ENCODE peak calls at places on chromosomes 2 and 18, in seven cellular contexts. I is left ventricle myocardium inferior, F is endodermal cell, B is IMR-90, S is ovary, P is lung, N is prostate gland. X is an unnamed sample.
A peak's percentile ranks its signal among the peaks of the same experiment; 100 is the strongest.

GRCh38 chr18:55351220-55351619 is 236.8 kb downstream of the TCF4 start:
- DNase-seq in F (no peak), B (peak; percentile 52), S (no peak), I (no peak), P (no peak), N (no peak), X (no peak)

GRCh38 chr2:147968571-147968970 is 52.0 kb downstream of the ORC4 start:
- DNase-seq in N (no peak), I (no peak), S (no peak), P (no peak), B (no peak), F (no peak), X (no peak)

GRCh38 chr2:129877795-129878775 is 101.4 kb upstream of the RAB6C start:
- DNase-seq in P (peak; percentile 40), S (no peak), B (peak; percentile 51), I (peak; percentile 26), F (peak; percentile 44), N (no peak), X (no peak)

GRCh38 chr2:23708771-23709170 is 218.2 kb downstream of the ATAD2B start:
- DNase-seq in B (no peak), P (no peak), I (no peak), F (no peak), N (no peak), S (no peak), X (no peak)

GRCh38 chr2:6824962-6825361 is 40.7 kb downstream of the CMPK2 start:
- DNase-seq in P (no peak), I (no peak), N (no peak), F (no peak), B (peak; percentile 75), S (no peak), X (no peak)

GRCh38 chr2:212958757-212959295 is 192.6 kb downstream of the IKZF2 start:
- DNase-seq in N (no peak), P (no peak), S (no peak), F (no peak), I (no peak), B (peak; percentile 45), X (no peak)

GRCh38 chr2:190486037-190486623 is 48.4 kb downstream of the NEMP2 start:
- DNase-seq in S (no peak), F (no peak), B (no peak), P (no peak), I (no peak), N (no peak), X (peak; percentile 60)

GRCh38 chr2:200405599-200406298 is 99.3 kb downstream of the SPATS2L start:
- DNase-seq in F (no peak), S (no peak), N (peak; percentile 57), B (peak; percentile 95), I (no peak), P (no peak), X (no peak)

GRCh38 chr2:146123714-146124113 is 1603.8 kb upstream of the ZEB2 start:
- DNase-seq in I (no peak), B (peak; percentile 17), P (no peak), F (no peak), N (no peak), S (no peak), X (no peak)

GRCh38 chr18:42976869-42977268 is 138.6 kb downstream of the RIT2 start:
- DNase-seq in S (no peak), P (no peak), F (no peak), N (no peak), B (no peak), I (no peak), X (no peak)

GRCh38 chr18:62939433-62939832 is 224.1 kb downstream of the PHLPP1 start:
- DNase-seq in F (no peak), S (no peak), I (no peak), N (no peak), B (no peak), P (no peak), X (no peak)

GRCh38 chr2:171297951-171298350 is 135.8 kb downstream of the METTL8 start:
- DNase-seq in S (no peak), N (no peak), B (peak; percentile 67), F (no peak), I (no peak), P (no peak), X (no peak)

GRCh38 chr2:172046866-172047265 is 38.4 kb upstream of the DLX1 start:
- DNase-seq in B (no peak), S (no peak), I (no peak), P (no peak), N (no peak), F (no peak), X (no peak)

GRCh38 chr2:30979822-30980245 is 158.4 kb downstream of the GALNT14 start:
- DNase-seq in F (peak; percentile 64), P (no peak), S (no peak), I (peak; percentile 20), N (peak; percentile 17), B (peak; percentile 13), X (no peak)

GRCh38 chr2:146077156-146077555 is 1557.2 kb upstream of the ZEB2 start:
- DNase-seq in P (no peak), S (no peak), N (no peak), B (peak; percentile 25), I (no peak), F (no peak), X (no peak)

GRCh38 chr2:86035883-86036789 is 69.5 kb downstream of the POLR1A start:
- DNase-seq in P (peak; percentile 71), F (no peak), I (peak; percentile 83), S (peak; percentile 82), N (peak; percentile 76), B (peak; percentile 86), X (no peak)

GRCh38 chr18:77137851-77138250 is 5.3 kb upstream of the MBP start:
- DNase-seq in N (no peak), B (no peak), F (no peak), I (no peak), S (no peak), P (no peak), X (no peak)

GRCh38 chr2:20198001-20198400 is 26.9 kb downstream of the SDC1 start:
- DNase-seq in F (no peak), I (no peak), B (no peak), N (peak; percentile 42), P (peak; percentile 91), S (no peak), X (no peak)

GRCh38 chr2:57490746-57491145 is 555.9 kb upstream of the VRK2 start:
- DNase-seq in B (no peak), F (no peak), S (no peak), P (no peak), N (no peak), I (no peak), X (no peak)

GRCh38 chr2:175786705-175787104 is 215.4 kb downstream of the LNPK start:
- DNase-seq in I (no peak), P (no peak), S (no peak), N (no peak), F (no peak), B (no peak), X (no peak)

GRCh38 chr18:35239314-35239713 is 1.5 kb upstream of the ZNF397 start:
- DNase-seq in P (no peak), I (no peak), B (no peak), S (no peak), F (no peak), N (no peak), X (no peak)

GRCh38 chr18:63051928-63052327 is 267.6 kb downstream of the BCL2 start:
- DNase-seq in S (no peak), N (no peak), F (no peak), P (no peak), I (no peak), B (no peak), X (no peak)

GRCh38 chr2:42492691-42493467 is 903 bp downstream of the KCNG3 start:
- DNase-seq in N (no peak), B (no peak), F (peak; percentile 81), S (peak; percentile 30), P (peak; percentile 41), I (no peak), X (no peak)

GRCh38 chr2:12267042-12267441 is 449.7 kb upstream of the TRIB2 start:
- DNase-seq in P (no peak), S (no peak), N (no peak), B (no peak), F (no peak), I (no peak), X (no peak)

DNA sequence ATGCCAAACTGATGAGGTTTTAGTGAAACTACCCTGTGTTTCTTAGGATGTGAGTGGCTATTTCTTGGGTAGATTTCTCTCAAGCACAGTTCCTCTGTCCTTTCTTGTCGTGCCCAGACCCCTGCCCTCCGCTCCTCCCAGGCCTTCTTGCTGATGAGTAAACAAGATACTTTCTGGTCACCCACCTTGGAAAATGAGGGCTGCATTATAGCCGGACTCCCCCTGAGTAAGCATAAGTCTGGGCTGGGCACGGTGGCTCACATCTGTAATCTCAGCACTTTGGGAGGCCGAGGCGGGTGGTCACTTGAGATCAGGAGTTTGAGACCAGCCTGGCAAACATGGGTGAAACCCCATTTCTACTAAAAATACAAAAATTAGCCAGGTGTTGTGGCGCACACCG is 58.5 kb downstream of the MEX3C start:
- DNase-seq in B (no peak), I (no peak), S (no peak), N (no peak), P (no peak), F (no peak), X (no peak)
- H3K4me1 ChIP-seq in B (no peaks in the 10 kb centered on the region), I (no peaks in the 10 kb centered on the region), S (no peaks in the 10 kb centered on the region), N (no peaks in the 10 kb centered on the region), P (no peaks in the 10 kb centered on the region), F (peaks cover 4% of the 10 kb centered on the region), X (no peaks in the 10 kb centered on the region)

GRCh38 chr2:241252778-241253475 is 62.5 kb downstream of the HDLBP start:
- DNase-seq in P (no peak), S (no peak), F (no peak), B (no peak), N (no peak), I (no peak), X (no peak)
- H3K36me3 ChIP-seq in P (peaks cover 74% of the 10 kb centered on the region), S (no peaks in the 10 kb centered on the region), F (peaks cover 98% of the 10 kb centered on the region), B (peaks cover 88% of the 10 kb centered on the region), N (peaks cover 78% of the 10 kb centered on the region), I (peaks cover 100% of the 10 kb centered on the region), X (peaks cover 100% of the 10 kb centered on the region)

GRCh38 chr2:68062680-68063387 is at the start of gene C1D:
- DNase-seq in N (peak; percentile 92), F (peak; percentile 98), B (peak; percentile 88), S (peak; percentile 94), P (peak; percentile 96), I (peak; percentile 96), X (peak; percentile 86)

GRCh38 chr2:68057658-68058396 is 5.0 kb downstream of the C1D start:
- DNase-seq in F (no peak), N (no peak), I (no peak), P (no peak), B (no peak), S (no peak), X (no peak)

GRCh38 chr2:68059769-68060525 is 2.9 kb downstream of the C1D start:
- DNase-seq in P (no peak), F (peak; percentile 29), I (no peak), N (no peak), S (no peak), B (peak; percentile 30), X (no peak)

DNA sequence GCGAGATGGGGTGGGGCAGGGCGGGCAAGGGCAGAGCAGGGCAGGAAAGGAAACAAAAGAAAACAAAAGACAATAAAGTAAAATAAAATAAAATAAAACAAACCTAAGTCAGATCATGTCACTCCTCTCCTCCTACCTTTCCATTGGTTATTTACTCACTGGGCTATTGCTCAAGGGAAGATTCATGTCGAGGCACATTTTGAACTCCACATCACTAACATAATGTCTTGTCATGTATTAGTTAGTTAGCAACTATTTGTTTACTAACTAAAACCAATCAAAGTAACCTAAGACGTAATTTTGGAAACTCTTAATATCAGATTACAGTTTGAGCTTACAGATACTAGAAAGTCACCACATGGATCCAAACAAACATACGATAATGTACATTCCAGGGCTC is 2.2 kb downstream of the C1D start:
- DNase-seq in B (no peak), I (no peak), S (no peak), N (no peak), P (no peak), F (no peak), X (no peak)
- H3K4me3 ChIP-seq in B (no peak overlapping the region), I (no peak overlapping the region), S (no peak overlapping the region), N (no peak overlapping the region), P (no peak overlapping the region), F (peak overlapping the region; percentile 15), X (no peak overlapping the region)

GRCh38 chr2:26892133-26892532 is 44.2 kb downstream of the DPYSL5 start:
- DNase-seq in N (peak; percentile 8), P (no peak), S (no peak), I (no peak), F (no peak), B (no peak), X (no peak)
- H3K4me1 ChIP-seq in N (no peaks in the 10 kb centered on the region), P (no peaks in the 10 kb centered on the region), S (no peaks in the 10 kb centered on the region), I (peaks cover 8% of the 10 kb centered on the region), F (no peaks in the 10 kb centered on the region), B (no peaks in the 10 kb centered on the region), X (peaks cover 12% of the 10 kb centered on the region)